ENCODE peak calls at places on chromosomes 3 and 15, in six cellular contexts. D is spleen; M is pancreas; P is fibroblast of lung; S is brain microvascular endothelial cell; T is CD8-positive, alpha-beta T cell. O is an unnamed sample.

GRCh38 chr3:72288955-72289707 is 504.2 kb upstream of the PROK2 start:
- DNase-seq in P (peak; percentile 88), D (peak; percentile 82), M (no peak), T (peak; percentile 14), S (peak; percentile 17), O (no peak)

GRCh38 chr3:99128740-99129505 is 227.4 kb upstream of the DCBLD2 start:
- DNase-seq in P (peak; percentile 99), D (no peak), S (peak; percentile 96), M (no peak), T (no peak), O (no peak)

GRCh38 chr15:57183041-57183440 is 193.3 kb upstream of the CGNL1 start:
- DNase-seq in M (no peak), D (no peak), T (no peak), P (peak; percentile 61), S (no peak), O (no peak)

GRCh38 chr15:57477736-57478522 is 101.6 kb downstream of the CGNL1 start:
- DNase-seq in D (no peak), M (peak; percentile 87), P (no peak), T (no peak), S (no peak), O (no peak)

GRCh38 chr3:156050918-156051317 is 69.5 kb upstream of the KCNAB1 start:
- DNase-seq in D (no peak), T (no peak), P (peak; percentile 7), M (no peak), S (no peak), O (no peak)

GRCh38 chr15:88477126-88477525 is 9.6 kb downstream of the MRPS11 start:
- DNase-seq in M (no peak), S (no peak), P (no peak), D (no peak), T (no peak), O (no peak)

GRCh38 chr3:27279153-27279552 is 90.0 kb downstream of the NEK10 start:
- DNase-seq in D (no peak), P (peak; percentile 4), T (no peak), S (peak; percentile 5), M (no peak), O (no peak)

GRCh38 chr3:145681132-145681531 is 479.9 kb downstream of the PLOD2 start:
- DNase-seq in S (no peak), D (no peak), P (no peak), M (no peak), T (no peak), O (no peak)

GRCh38 chr3:51024765-51025681 is 350.3 kb downstream of the DOCK3 start:
- DNase-seq in M (peak; percentile 21), S (no peak), T (peak; percentile 78), P (no peak), D (peak; percentile 84), O (no peak)

GRCh38 chr3:65665922-65666321 is 372.8 kb downstream of the MAGI1 start:
- DNase-seq in T (no peak), D (no peak), S (no peak), P (no peak), M (no peak), O (no peak)

GRCh38 chr15:78264304-78265136 is at the start of gene DNAJA4:
- DNase-seq in P (peak; percentile 46), T (peak; percentile 63), D (peak; percentile 87), S (no peak), M (peak; percentile 36), O (peak; percentile 70)

GRCh38 chr3:135965129-135965505 is 411 bp upstream of the PPP2R3A start:
- DNase-seq in T (no peak), M (no peak), S (peak; percentile 16), D (no peak), P (peak; percentile 70), O (no peak)

GRCh38 chr3:11661052-11661656 is 17.4 kb upstream of the VGLL4 start:
- DNase-seq in M (no peak), S (no peak), T (no peak), D (no peak), P (no peak), O (no peak)

GRCh38 chr15:61033938-61034792 is 194.9 kb downstream of the RORA start:
- DNase-seq in T (no peak), P (no peak), M (no peak), S (no peak), D (no peak), O (no peak)

GRCh38 chr3:71384393-71384792 is 199.1 kb downstream of the FOXP1 start:
- DNase-seq in D (no peak), P (peak; percentile 65), M (no peak), T (no peak), S (no peak), O (no peak)

GRCh38 chr15:94395626-94396025 is 164.3 kb downstream of the MCTP2 start:
- DNase-seq in M (no peak), D (no peak), S (peak; percentile 41), P (peak; percentile 21), T (no peak), O (no peak)

DNA sequence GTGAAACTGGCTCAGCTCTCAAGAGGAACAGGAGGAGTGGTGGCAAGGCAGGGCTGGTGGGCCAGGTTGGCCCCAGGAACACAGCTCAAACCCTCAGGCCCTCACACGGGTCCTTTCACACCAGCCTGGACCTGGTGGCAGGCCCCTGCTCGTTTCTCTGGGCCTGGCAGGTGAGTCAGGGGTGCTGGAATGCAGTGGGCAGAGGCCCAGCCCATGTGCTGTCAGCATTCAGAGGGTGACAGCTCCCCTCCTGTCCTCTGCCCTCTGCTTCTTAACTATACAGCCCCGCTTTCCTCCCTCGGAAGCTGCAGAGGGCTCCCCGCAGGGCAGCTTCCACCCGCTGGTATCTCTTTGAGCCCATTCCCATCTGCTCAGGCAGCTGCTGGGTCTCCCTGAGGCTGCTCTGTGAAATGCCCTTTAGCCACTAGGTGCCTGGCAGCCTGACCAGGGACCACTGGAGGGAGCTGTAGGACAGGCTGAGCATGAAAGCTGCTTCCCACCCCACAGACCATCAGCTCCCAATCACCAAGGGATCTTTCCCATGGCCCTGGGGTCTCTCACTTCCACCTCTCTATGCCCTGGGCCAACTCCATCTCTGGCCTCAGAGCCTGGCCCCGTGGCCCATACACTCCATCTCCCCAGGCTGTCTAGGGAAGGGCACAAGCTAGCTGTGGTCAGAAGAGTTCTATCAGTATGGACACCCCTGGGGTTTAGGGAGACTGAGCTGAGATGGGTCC is 24.8 kb downstream of the SHF start:
- DNase-seq in D (peak; percentile 87), P (peak; percentile 73), M (peak; percentile 77), T (peak; percentile 68), S (peak; percentile 82), O (peak; percentile 79)
- H3K27ac ChIP-seq in D (no peak overlapping the region), P (peak overlapping the region; percentile 25), M (no peak overlapping the region), T (no peak overlapping the region), S (no peak overlapping the region), O (no peak overlapping the region)

DNA sequence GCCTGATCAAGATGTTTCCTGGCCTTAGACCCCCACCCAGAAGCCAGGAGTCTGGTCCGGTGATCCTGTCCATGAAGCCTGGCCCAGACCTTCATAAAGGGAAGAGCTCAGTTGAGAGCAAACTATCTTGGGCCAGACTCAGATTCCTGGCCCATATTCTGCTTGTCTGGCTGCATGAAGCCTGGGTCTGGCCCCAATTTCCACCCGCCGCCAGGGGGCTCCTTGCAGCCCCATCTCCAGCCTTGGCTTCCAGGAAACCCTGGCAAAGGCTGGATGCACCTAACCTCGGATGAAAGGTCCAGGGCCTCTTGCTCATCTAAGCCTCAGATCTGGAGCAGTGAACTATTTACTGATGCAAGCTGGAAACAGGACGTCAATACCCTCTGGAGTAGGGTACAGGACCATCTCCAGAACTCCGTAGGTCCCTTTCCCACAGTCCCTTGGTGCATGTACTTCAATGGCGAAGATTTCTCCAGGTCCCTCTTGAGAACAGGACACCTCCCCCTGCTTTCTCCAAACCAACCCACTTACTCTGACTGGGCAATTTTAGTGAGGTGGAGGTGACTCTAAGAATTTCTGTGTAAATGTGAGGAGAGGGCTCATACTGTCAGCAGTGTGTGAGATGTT is 5.6 kb downstream of the FOXL2 start:
- DNase-seq in M (peak; percentile 28), S (no peak), D (no peak), T (no peak), P (peak; percentile 32), O (no peak)
- TF ChIP-seq CTCF in M (no peak), S (peak; percentile 88), D (no peak), T (no peak), P (peak; percentile 56), O (peak; percentile 13)

GRCh38 chr3:177527182-177527581 is 329.9 kb upstream of the TBL1XR1 start:
- DNase-seq in D (no peak), P (no peak), S (no peak), M (no peak), T (no peak), O (no peak)
- H3K4me3 ChIP-seq in D (no peak overlapping the region), P (no peak overlapping the region), S (no peak overlapping the region), M (no peak overlapping the region), T (no peak overlapping the region), O (no peak overlapping the region)

GRCh38 chr3:14760185-14760584 is 58.6 kb upstream of the FGD5 start:
- DNase-seq in P (no peak), D (no peak), S (no peak), M (no peak), T (no peak), O (no peak)
- H3K27ac ChIP-seq in P (no peak overlapping the region), D (no peak overlapping the region), S (no peak overlapping the region), M (no peak overlapping the region), T (no peak overlapping the region), O (no peak overlapping the region)

GRCh38 chr3:159559771-159560170 is 428.9 kb upstream of the IL12A start:
- DNase-seq in D (no peak), T (no peak), P (peak; percentile 25), S (no peak), M (no peak), O (no peak)

GRCh38 chr3:159560214-159561004 is 428.2 kb upstream of the IL12A start:
- DNase-seq in P (peak; percentile 2), D (no peak), S (no peak), M (no peak), T (no peak), O (no peak)

GRCh38 chr3:159565313-159565712 is 423.3 kb upstream of the IL12A start:
- DNase-seq in T (no peak), M (no peak), S (no peak), P (no peak), D (no peak), O (no peak)
- TF ChIP-seq CTCF in T (no peak), M (no peak), S (no peak), P (no peak), D (no peak), O (no peak)

GRCh38 chr3:30141178-30141581 is 465.2 kb upstream of the TGFBR2 start:
- DNase-seq in M (no peak), P (peak; percentile 27), D (no peak), S (no peak), T (no peak), O (no peak)

GRCh38 chr3:30145281-30145680 is 461.1 kb upstream of the TGFBR2 start:
- DNase-seq in S (no peak), D (no peak), T (no peak), P (peak; percentile 15), M (no peak), O (no peak)

GRCh38 chr3:30140356-30140755 is 466.0 kb upstream of the TGFBR2 start:
- DNase-seq in D (no peak), S (no peak), T (no peak), P (peak; percentile 22), M (no peak), O (no peak)

GRCh38 chr3:30141927-30142326 is 464.5 kb upstream of the TGFBR2 start:
- DNase-seq in P (no peak), M (no peak), S (no peak), T (no peak), D (no peak), O (no peak)

GRCh38 chr3:30142946-30143345 is 463.5 kb upstream of the TGFBR2 start:
- DNase-seq in P (no peak), S (no peak), M (no peak), D (no peak), T (no peak), O (no peak)
- H3K4me3 ChIP-seq in P (no peak overlapping the region), S (no peak overlapping the region), M (no peak overlapping the region), D (no peak overlapping the region), T (no peak overlapping the region), O (no peak overlapping the region)

GRCh38 chr15:22887157-22887951 is 48.9 kb downstream of the NIPA2 start:
- DNase-seq in D (no peak), S (peak; percentile 91), T (no peak), M (no peak), P (peak; percentile 78), O (peak; percentile 30)
- H3K27ac ChIP-seq in D (no peak overlapping the region), S (peak overlapping the region; percentile 90), T (no peak overlapping the region), M (no peak overlapping the region), P (peak overlapping the region; percentile 96), O (no peak overlapping the region)

O was measured in heart right ventricle.